ENCODE peak calls at places on chromosomes 4 and X, in six cellular contexts. One of them, this sample, is unnamed.

GRCh38 chr4:11297627-11298026 is 131.1 kb downstream of the HS3ST1 start:
- DNase-seq in RWPE1: no peak
- DNase-seq in brain microvascular endothelial cell: no peak
- DNase-seq in fibroblast of villous mesenchyme: no peak
- DNase-seq in body of pancreas: no peak
- DNase-seq in cardiac fibroblast: no peak
- DNase-seq in this sample: no peak

GRCh38 chr4:53012738-53013137 is 150.6 kb downstream of the RASL11B start:
- DNase-seq in RWPE1: no peak
- DNase-seq in brain microvascular endothelial cell: no peak
- DNase-seq in fibroblast of villous mesenchyme: peak
- DNase-seq in body of pancreas: no peak
- DNase-seq in cardiac fibroblast: peak
- DNase-seq in this sample: no peak

GRCh38 chr4:65880594-65880993 is 210.3 kb upstream of the EPHA5 start:
- DNase-seq in RWPE1: no peak
- DNase-seq in brain microvascular endothelial cell: no peak
- DNase-seq in fibroblast of villous mesenchyme: no peak
- DNase-seq in body of pancreas: no peak
- DNase-seq in cardiac fibroblast: peak
- DNase-seq in this sample: no peak

GRCh38 chr4:53656421-53656981 is 65.2 kb upstream of the LNX1 start:
- DNase-seq in RWPE1: no peak
- DNase-seq in brain microvascular endothelial cell: no peak
- DNase-seq in fibroblast of villous mesenchyme: peak
- DNase-seq in body of pancreas: no peak
- DNase-seq in cardiac fibroblast: peak
- DNase-seq in this sample: peak

GRCh38 chr4:99202536-99202935 is 16.5 kb downstream of the ADH6 start:
- DNase-seq in RWPE1: no peak
- DNase-seq in brain microvascular endothelial cell: peak
- DNase-seq in fibroblast of villous mesenchyme: peak
- DNase-seq in body of pancreas: no peak
- DNase-seq in cardiac fibroblast: peak
- DNase-seq in this sample: no peak

GRCh38 chrX:15206306-15206705 is 63.6 kb downstream of the ASB9 start:
- DNase-seq in RWPE1: no peak
- DNase-seq in brain microvascular endothelial cell: no peak
- DNase-seq in fibroblast of villous mesenchyme: no peak
- DNase-seq in body of pancreas: peak
- DNase-seq in cardiac fibroblast: no peak
- DNase-seq in this sample: no peak

GRCh38 chr4:77465271-77465670 is 140.3 kb upstream of the CXCL13 start:
- DNase-seq in RWPE1: peak
- DNase-seq in brain microvascular endothelial cell: peak
- DNase-seq in fibroblast of villous mesenchyme: peak
- DNase-seq in body of pancreas: peak
- DNase-seq in cardiac fibroblast: peak
- DNase-seq in this sample: peak

GRCh38 chrX:124232523-124233201 is 99.8 kb upstream of the TEX13D start:
- DNase-seq in RWPE1: no peak
- DNase-seq in brain microvascular endothelial cell: no peak
- DNase-seq in fibroblast of villous mesenchyme: no peak
- DNase-seq in body of pancreas: no peak
- DNase-seq in cardiac fibroblast: no peak
- DNase-seq in this sample: no peak

GRCh38 chr4:136319789-136320470 is 1212.4 kb downstream of the PCDH18 start:
- DNase-seq in RWPE1: peak
- DNase-seq in brain microvascular endothelial cell: peak
- DNase-seq in fibroblast of villous mesenchyme: no peak
- DNase-seq in body of pancreas: no peak
- DNase-seq in cardiac fibroblast: peak
- DNase-seq in this sample: no peak

GRCh38 chr4:149065753-149066152 is 623.5 kb upstream of the NR3C2 start:
- DNase-seq in RWPE1: no peak
- DNase-seq in brain microvascular endothelial cell: no peak
- DNase-seq in fibroblast of villous mesenchyme: no peak
- DNase-seq in body of pancreas: no peak
- DNase-seq in cardiac fibroblast: peak
- DNase-seq in this sample: no peak

GRCh38 chr4:157170321-157170720 is 50.2 kb upstream of the GRIA2 start:
- DNase-seq in RWPE1: no peak
- DNase-seq in brain microvascular endothelial cell: no peak
- DNase-seq in fibroblast of villous mesenchyme: no peak
- DNase-seq in body of pancreas: no peak
- DNase-seq in cardiac fibroblast: no peak
- DNase-seq in this sample: no peak

GRCh38 chrX:119654112-119654531 is 38.8 kb downstream of the SEPTIN6 start:
- DNase-seq in RWPE1: no peak
- DNase-seq in brain microvascular endothelial cell: peak
- DNase-seq in fibroblast of villous mesenchyme: peak
- DNase-seq in body of pancreas: peak
- DNase-seq in cardiac fibroblast: peak
- DNase-seq in this sample: no peak

GRCh38 chr4:10157478-10158354 is 41.1 kb upstream of the WDR1 start:
- DNase-seq in RWPE1: peak
- DNase-seq in brain microvascular endothelial cell: peak
- DNase-seq in fibroblast of villous mesenchyme: peak
- DNase-seq in body of pancreas: peak
- DNase-seq in cardiac fibroblast: peak
- DNase-seq in this sample: peak

GRCh38 chrX:11386001-11386523 is 92.8 kb downstream of the AMELX start:
- DNase-seq in RWPE1: peak
- DNase-seq in brain microvascular endothelial cell: peak
- DNase-seq in fibroblast of villous mesenchyme: peak
- DNase-seq in body of pancreas: no peak
- DNase-seq in cardiac fibroblast: peak
- DNase-seq in this sample: no peak

GRCh38 chrX:153667931-153668396 is 5.6 kb downstream of the PNCK start:
- DNase-seq in RWPE1: peak
- DNase-seq in brain microvascular endothelial cell: peak
- DNase-seq in fibroblast of villous mesenchyme: peak
- DNase-seq in body of pancreas: peak
- DNase-seq in cardiac fibroblast: peak
- DNase-seq in this sample: peak

GRCh38 chr4:148684638-148685037 is 242.4 kb upstream of the NR3C2 start:
- DNase-seq in RWPE1: no peak
- DNase-seq in brain microvascular endothelial cell: no peak
- DNase-seq in fibroblast of villous mesenchyme: no peak
- DNase-seq in body of pancreas: no peak
- DNase-seq in cardiac fibroblast: no peak
- DNase-seq in this sample: no peak

GRCh38 chrX:86946569-86946968 is 571.0 kb upstream of the KLHL4 start:
- DNase-seq in RWPE1: peak
- DNase-seq in brain microvascular endothelial cell: peak
- DNase-seq in fibroblast of villous mesenchyme: no peak
- DNase-seq in body of pancreas: peak
- DNase-seq in cardiac fibroblast: peak
- DNase-seq in this sample: peak

GRCh38 chrX:47574096-47574553 is 8.1 kb upstream of the TIMP1 start:
- DNase-seq in RWPE1: no peak
- DNase-seq in brain microvascular endothelial cell: no peak
- DNase-seq in fibroblast of villous mesenchyme: no peak
- DNase-seq in body of pancreas: no peak
- DNase-seq in cardiac fibroblast: no peak
- DNase-seq in this sample: no peak

GRCh38 chr4:39062499-39062898 is 467 bp downstream of the KLHL5 start:
- DNase-seq in RWPE1: no peak
- DNase-seq in brain microvascular endothelial cell: no peak
- DNase-seq in fibroblast of villous mesenchyme: peak
- DNase-seq in body of pancreas: no peak
- DNase-seq in cardiac fibroblast: no peak
- DNase-seq in this sample: no peak

GRCh38 chr4:121551881-121552280 is 144.9 kb downstream of the ANXA5 start:
- DNase-seq in RWPE1: no peak
- DNase-seq in brain microvascular endothelial cell: no peak
- DNase-seq in fibroblast of villous mesenchyme: no peak
- DNase-seq in body of pancreas: no peak
- DNase-seq in cardiac fibroblast: peak
- DNase-seq in this sample: no peak

GRCh38 chr4:188308142-188308541 is 168.9 kb downstream of the TRIML1 start:
- DNase-seq in RWPE1: no peak
- DNase-seq in brain microvascular endothelial cell: no peak
- DNase-seq in fibroblast of villous mesenchyme: no peak
- DNase-seq in body of pancreas: no peak
- DNase-seq in cardiac fibroblast: no peak
- DNase-seq in this sample: no peak

GRCh38 chr4:41256131-41256739 is 493 bp upstream of the UCHL1 start:
- DNase-seq in RWPE1: no peak
- DNase-seq in brain microvascular endothelial cell: peak
- DNase-seq in fibroblast of villous mesenchyme: peak
- DNase-seq in body of pancreas: no peak
- DNase-seq in cardiac fibroblast: peak
- DNase-seq in this sample: no peak

GRCh38 chrX:52979993-52980392 is 21.7 kb upstream of the FAM156A start:
- DNase-seq in RWPE1: no peak
- DNase-seq in brain microvascular endothelial cell: no peak
- DNase-seq in fibroblast of villous mesenchyme: no peak
- DNase-seq in body of pancreas: no peak
- DNase-seq in cardiac fibroblast: no peak
- DNase-seq in this sample: no peak

GRCh38 chr4:8158710-8159521 is at the start of gene ABLIM2:
- DNase-seq in RWPE1: peak
- DNase-seq in brain microvascular endothelial cell: peak
- DNase-seq in fibroblast of villous mesenchyme: peak
- DNase-seq in body of pancreas: peak
- DNase-seq in cardiac fibroblast: peak
- DNase-seq in this sample: peak

GRCh38 chr4:112472318-112472717 is 43.7 kb downstream of the NEUROG2 start:
- DNase-seq in RWPE1: no peak
- DNase-seq in brain microvascular endothelial cell: no peak
- DNase-seq in fibroblast of villous mesenchyme: no peak
- DNase-seq in body of pancreas: no peak
- DNase-seq in cardiac fibroblast: no peak
- DNase-seq in this sample: no peak

GRCh38 chr4:145486603-145487002 is 5.0 kb downstream of the SMAD1 start:
- DNase-seq in RWPE1: no peak
- DNase-seq in brain microvascular endothelial cell: no peak
- DNase-seq in fibroblast of villous mesenchyme: no peak
- DNase-seq in body of pancreas: no peak
- DNase-seq in cardiac fibroblast: no peak
- DNase-seq in this sample: no peak

GRCh38 chr4:145484240-145484846 is 2.7 kb downstream of the SMAD1 start:
- DNase-seq in RWPE1: no peak
- DNase-seq in brain microvascular endothelial cell: no peak
- DNase-seq in fibroblast of villous mesenchyme: no peak
- DNase-seq in body of pancreas: no peak
- DNase-seq in cardiac fibroblast: no peak
- DNase-seq in this sample: no peak

GRCh38 chr4:145488310-145488709 is 6.7 kb downstream of the SMAD1 start:
- DNase-seq in RWPE1: no peak
- DNase-seq in brain microvascular endothelial cell: no peak
- DNase-seq in fibroblast of villous mesenchyme: no peak
- DNase-seq in body of pancreas: no peak
- DNase-seq in cardiac fibroblast: no peak
- DNase-seq in this sample: no peak

GRCh38 chr4:145485120-145485519 is 3.5 kb downstream of the SMAD1 start:
- DNase-seq in RWPE1: no peak
- DNase-seq in brain microvascular endothelial cell: no peak
- DNase-seq in fibroblast of villous mesenchyme: no peak
- DNase-seq in body of pancreas: no peak
- DNase-seq in cardiac fibroblast: no peak
- DNase-seq in this sample: no peak

DNA sequence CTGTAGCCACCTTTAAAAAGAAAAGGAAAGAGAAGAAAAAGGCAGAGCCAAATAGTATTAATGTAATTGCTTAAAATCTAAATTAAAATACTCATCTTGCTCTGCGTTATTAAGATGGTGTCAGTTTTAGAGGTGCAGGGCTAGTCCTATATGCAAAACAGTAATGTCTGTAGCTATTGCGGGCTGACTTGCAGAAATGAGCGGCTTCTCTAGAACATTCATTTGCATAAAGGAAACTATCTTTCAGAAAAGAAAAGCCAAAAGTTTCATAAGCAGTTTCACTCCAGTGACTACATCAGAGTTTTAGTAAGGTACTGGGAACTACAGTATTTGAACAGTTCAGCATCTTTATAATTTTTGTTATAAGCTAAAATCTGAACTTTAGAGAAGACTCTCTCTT is 6.0 kb downstream of the SMAD1 start:
- DNase-seq in RWPE1: no peak
- DNase-seq in brain microvascular endothelial cell: no peak
- DNase-seq in fibroblast of villous mesenchyme: no peak
- DNase-seq in body of pancreas: no peak
- DNase-seq in cardiac fibroblast: no peak
- DNase-seq in this sample: no peak
- TF ChIP-seq CTCF in RWPE1: no peak
- TF ChIP-seq CTCF in brain microvascular endothelial cell: no peak
- TF ChIP-seq CTCF in fibroblast of villous mesenchyme: no peak
- TF ChIP-seq CTCF in body of pancreas: no peak
- TF ChIP-seq CTCF in cardiac fibroblast: no peak
- TF ChIP-seq CTCF in this sample: no peak

DNA sequence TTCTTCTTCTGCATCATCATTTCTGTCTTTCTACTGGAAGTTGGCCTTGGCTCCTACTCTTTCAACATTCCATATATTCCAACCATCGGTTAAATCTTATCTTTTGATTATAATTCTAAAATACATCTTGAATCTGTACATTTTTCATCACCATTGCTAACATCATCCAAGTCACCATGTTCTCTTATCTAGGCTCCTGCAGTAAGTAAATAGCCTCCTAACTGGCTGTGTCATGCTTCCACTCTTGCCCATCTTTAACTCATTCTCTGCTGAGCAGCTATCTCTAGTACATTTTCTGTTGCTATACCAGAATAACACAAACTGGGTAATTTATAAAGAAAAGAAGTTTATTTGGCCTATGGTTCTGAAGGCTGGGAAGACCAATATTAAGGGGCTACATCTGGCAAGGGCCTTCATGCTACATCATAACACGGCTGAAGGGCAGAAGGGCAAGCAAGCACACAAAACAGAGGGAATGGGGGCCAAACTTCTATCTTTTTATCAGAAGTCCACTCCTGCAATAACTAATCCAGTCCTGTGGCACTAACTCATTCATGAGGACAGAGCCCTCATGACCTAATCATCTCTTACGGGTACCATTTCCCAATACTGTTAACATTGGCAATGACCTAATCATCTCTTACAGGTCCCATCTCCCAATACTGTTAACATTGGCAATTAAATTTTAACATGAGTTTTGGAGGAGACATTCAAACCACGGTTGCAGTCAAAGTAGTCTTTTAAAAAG is 72.2 kb downstream of the ENOX2 start:
- DNase-seq in RWPE1: no peak
- DNase-seq in brain microvascular endothelial cell: no peak
- DNase-seq in fibroblast of villous mesenchyme: no peak
- DNase-seq in body of pancreas: no peak
- DNase-seq in cardiac fibroblast: no peak
- DNase-seq in this sample: no peak
- TF ChIP-seq CTCF in RWPE1: no peak
- TF ChIP-seq CTCF in brain microvascular endothelial cell: no peak
- TF ChIP-seq CTCF in fibroblast of villous mesenchyme: no peak
- TF ChIP-seq CTCF in body of pancreas: no peak
- TF ChIP-seq CTCF in cardiac fibroblast: no peak
- TF ChIP-seq CTCF in this sample: no peak

GRCh38 chrX:131617182-131617581 is 73.3 kb downstream of the OR13H1 start:
- DNase-seq in RWPE1: peak
- DNase-seq in brain microvascular endothelial cell: peak
- DNase-seq in fibroblast of villous mesenchyme: peak
- DNase-seq in body of pancreas: no peak
- DNase-seq in cardiac fibroblast: peak
- DNase-seq in this sample: no peak
- TF ChIP-seq CTCF in RWPE1: no peak
- TF ChIP-seq CTCF in brain microvascular endothelial cell: no peak
- TF ChIP-seq CTCF in fibroblast of villous mesenchyme: no peak
- TF ChIP-seq CTCF in body of pancreas: no peak
- TF ChIP-seq CTCF in cardiac fibroblast: no peak
- TF ChIP-seq CTCF in this sample: no peak

GRCh38 chrX:66731398-66731797 is 92.5 kb upstream of the EDA2R start:
- DNase-seq in RWPE1: no peak
- DNase-seq in brain microvascular endothelial cell: peak
- DNase-seq in fibroblast of villous mesenchyme: peak
- DNase-seq in body of pancreas: no peak
- DNase-seq in cardiac fibroblast: peak
- DNase-seq in this sample: no peak
- TF ChIP-seq CTCF in RWPE1: peak
- TF ChIP-seq CTCF in brain microvascular endothelial cell: peak
- TF ChIP-seq CTCF in fibroblast of villous mesenchyme: peak
- TF ChIP-seq CTCF in body of pancreas: peak
- TF ChIP-seq CTCF in cardiac fibroblast: peak
- TF ChIP-seq CTCF in this sample: peak